ENCODE peak calls at places on chromosomes 13 and 19, in eight cellular contexts. U is CD4-positive, CD25-positive, alpha-beta regulatory T cell; B is pancreas; Q is WTC11; J is SK-N-SH; S is neuronal stem cell; T is HAP-1; O is EH. Z is an unnamed sample.

GRCh38 chr13:106619688-106620555 is 52.0 kb upstream of the ARGLU1 start:
- DNase-seq in U (peak; percentile 50), B (no peak), Q (peak; percentile 24), J (peak; percentile 70), S (peak; percentile 30), T (peak; percentile 61), O (peak; percentile 67), Z (peak; percentile 72)

GRCh38 chr19:37981785-37982475 is 74.9 kb downstream of the SIPA1L3 start:
- DNase-seq in U (no peak), B (no peak), Q (no peak), J (no peak), S (no peak), T (no peak), O (peak; percentile 54), Z (no peak)

GRCh38 chr13:39538826-39539555 is 64.0 kb downstream of the LHFPL6 start:
- DNase-seq in U (no peak), B (no peak), Q (no peak), J (no peak), S (no peak), T (no peak), O (peak; percentile 80), Z (peak; percentile 52)

GRCh38 chr13:34941835-34942731 is at the start of gene NBEA:
- DNase-seq in U (peak; percentile 72), B (peak; percentile 85), Q (peak; percentile 92), J (peak; percentile 94), S (peak; percentile 85), T (peak; percentile 76), O (peak; percentile 68), Z (peak; percentile 34)

GRCh38 chr19:31312004-31312403 is 37.2 kb downstream of the TSHZ3 start:
- DNase-seq in U (no peak), B (no peak), Q (no peak), J (no peak), S (no peak), T (no peak), O (peak; percentile 81), Z (peak; percentile 94)

GRCh38 chr13:44393391-44393790 is 19.8 kb downstream of the SERP2 start:
- DNase-seq in U (no peak), B (peak; percentile 40), Q (no peak), J (no peak), S (no peak), T (no peak), O (no peak), Z (peak; percentile 46)

GRCh38 chr19:40214936-40215335 is 3.2 kb downstream of the TTC9B start:
- DNase-seq in U (no peak), B (no peak), Q (no peak), J (no peak), S (no peak), T (no peak), O (no peak), Z (no peak)

GRCh38 chr19:21569497-21569870 is 64.1 kb downstream of the ZNF429 start:
- DNase-seq in U (peak; percentile 77), B (no peak), Q (no peak), J (no peak), S (no peak), T (no peak), O (peak; percentile 34), Z (peak; percentile 67)

Z was measured in iris pigment epithelial cell.